ENCODE peak calls at places on chromosomes 2 and 18, in four cellular contexts. A, G, J and V are unnamed samples.

GRCh38 chr2:229051798-229052197 is 219.3 kb downstream of the PID1 start:
- DNase-seq in J (no peak), A (no peak), G (no peak), V (no peak)

GRCh38 chr2:58886009-58886408 is 644.9 kb upstream of the FANCL start:
- DNase-seq in A (no peak), G (no peak), J (no peak), V (no peak)

GRCh38 chr18:2847341-2848144 is 737 bp downstream of the EMILIN2 start:
- DNase-seq in J (peak), A (peak), G (peak), V (peak)

GRCh38 chr2:238290079-238290478 is 1.7 kb upstream of the PER2 start:
- DNase-seq in J (peak), G (peak), A (no peak), V (peak)

GRCh38 chr2:102783506-102784189 is 21.8 kb downstream of the TMEM182 start:
- DNase-seq in J (no peak), G (no peak), A (no peak), V (no peak)

GRCh38 chr18:11040823-11041712 is 108.3 kb downstream of the PIEZO2 start:
- DNase-seq in A (no peak), J (peak), G (peak), V (no peak)

GRCh38 chr18:68034293-68034692 is 517.8 kb upstream of the DSEL start:
- DNase-seq in G (peak), J (peak), A (no peak), V (no peak)

GRCh38 chr2:62038980-62039771 is 133.7 kb downstream of the COMMD1 start:
- DNase-seq in A (no peak), G (no peak), J (peak), V (no peak)

GRCh38 chr2:130372055-130372832 is 16.4 kb downstream of the PTPN18 start:
- DNase-seq in A (peak), G (peak), J (peak), V (peak)

GRCh38 chr2:171320731-171321130 is 113.1 kb downstream of the METTL8 start:
- DNase-seq in G (no peak), A (no peak), J (no peak), V (no peak)

GRCh38 chr2:7539077-7539476 is 621.9 kb downstream of the RNF144A start:
- DNase-seq in A (no peak), J (no peak), G (no peak), V (no peak)

GRCh38 chr2:235996419-235996818 is 171.8 kb downstream of the GBX2 start:
- DNase-seq in J (no peak), G (no peak), A (no peak), V (no peak)

GRCh38 chr2:239904496-239904895 is 120.6 kb downstream of the NDUFA10 start:
- DNase-seq in G (no peak), J (no peak), A (peak), V (no peak)

GRCh38 chr2:143808166-143808565 is 678.9 kb downstream of the ARHGAP15 start:
- DNase-seq in G (no peak), A (no peak), J (no peak), V (no peak)

GRCh38 chr2:181203412-181203811 is 223.0 kb downstream of the UBE2E3 start:
- DNase-seq in G (peak), A (no peak), J (peak), V (no peak)

GRCh38 chr2:185608799-185609198 is 129.8 kb upstream of the FSIP2 start:
- DNase-seq in J (peak), A (no peak), G (peak), V (no peak)

GRCh38 chr2:203909192-203909945 is 27.2 kb upstream of the ICOS start:
- DNase-seq in G (peak), A (no peak), J (peak), V (no peak)

GRCh38 chr2:226694142-226694541 is 105.5 kb downstream of the IRS1 start:
- DNase-seq in A (no peak), J (no peak), G (no peak), V (no peak)

GRCh38 chr2:216139884-216140283 is 30.7 kb downstream of the XRCC5 start:
- DNase-seq in G (peak), J (peak), A (no peak), V (no peak)
- TF ChIP-seq CTCF in G (peak), J (peak), A (peak), V (no peak)

GRCh38 chr2:74553892-74554820 is at the start of the genes DOK1 and LOXL3:
- DNase-seq in G (peak), J (peak), A (peak), V (peak)

GRCh38 chr2:74555610-74556103 is 1.1 kb downstream of the DOK1 start:
- DNase-seq in A (peak), J (no peak), G (no peak), V (no peak)

GRCh38 chr2:74552914-74553811 is 579 bp downstream of the LOXL3 start:
- DNase-seq in A (no peak), G (peak), J (peak), V (no peak)

GRCh38 chr2:74556159-74556558 is 1.6 kb downstream of the DOK1 start:
- DNase-seq in A (no peak), J (no peak), G (no peak), V (no peak)

GRCh38 chr2:74554821-74555531 is 456 bp downstream of the DOK1 start:
- DNase-seq in A (peak), G (peak), J (peak), V (peak)
- TF ChIP-seq CTCF in A (no peak), G (no peak), J (peak), V (no peak)

DNA sequence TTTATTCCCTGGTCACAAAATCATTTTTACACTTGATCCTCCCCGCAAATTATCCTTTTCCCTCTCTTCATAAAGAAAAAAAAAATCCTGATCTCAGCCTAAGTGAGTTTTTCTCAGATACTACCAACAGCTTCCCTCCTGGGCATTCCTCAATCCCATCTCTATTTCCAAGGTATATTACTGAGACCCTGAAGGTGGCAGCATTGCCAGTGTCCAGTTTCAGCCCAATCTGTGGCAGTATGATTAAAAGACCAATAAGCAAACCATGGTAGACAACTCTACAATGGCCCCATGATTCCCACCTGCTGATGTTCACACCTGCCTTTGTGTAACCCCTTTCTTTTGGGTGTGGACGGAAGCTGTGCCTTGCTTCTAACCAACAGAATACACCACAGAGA is 45.1 kb downstream of the CCDC93 start:
- DNase-seq in A (no peak), J (no peak), G (no peak), V (no peak)
- TF ChIP-seq CTCF in A (no peak), J (no peak), G (no peak), V (no peak)

GRCh38 chr2:43898134-43898957 is 59.6 kb downstream of the ABCG8 start:
- DNase-seq in J (no peak), G (peak), A (peak), V (no peak)
- TF ChIP-seq CTCF in J (no peak), G (peak), A (no peak), V (no peak)

GRCh38 chr18:12296087-12296403 is 12.0 kb upstream of the TUBB6 start:
- DNase-seq in G (no peak), J (peak), A (no peak), V (no peak)
- TF ChIP-seq CTCF in G (no peak), J (no peak), A (no peak), V (no peak)

GRCh38 chr2:86336350-86337234 is 834 bp downstream of the REEP1 start:
- DNase-seq in J (no peak), A (peak), G (peak), V (no peak)
- TF ChIP-seq CTCF in J (no peak), A (no peak), G (no peak), V (no peak)

DNA sequence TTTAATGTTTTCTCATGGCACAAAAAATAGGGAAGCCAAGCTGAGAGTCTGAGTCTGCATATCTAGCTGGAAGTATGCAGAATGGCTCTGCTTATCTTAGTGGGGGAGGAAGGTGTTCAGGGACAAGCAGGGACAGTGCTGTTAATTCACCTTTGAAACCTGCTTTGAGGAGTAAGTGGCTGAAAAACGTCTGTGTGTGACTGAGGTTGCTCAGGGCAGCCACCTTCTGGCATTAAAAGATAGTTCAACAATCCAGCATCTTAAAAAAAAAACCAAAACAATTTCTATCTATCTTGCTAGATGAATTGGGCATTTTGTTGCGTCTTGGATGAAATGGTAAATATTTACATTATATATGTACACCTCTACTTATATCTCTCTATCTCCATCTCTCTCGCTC is 2.0 kb upstream of the TRPM8 start:
- DNase-seq in J (peak), A (no peak), G (peak), V (no peak)
- TF ChIP-seq CTCF in J (peak), A (no peak), G (peak), V (no peak)

GRCh38 chr2:120952318-120952717 is 216.7 kb downstream of the GLI2 start:
- DNase-seq in G (no peak), A (no peak), J (peak), V (no peak)

GRCh38 chr2:120953066-120953760 is 217.5 kb downstream of the GLI2 start:
- DNase-seq in J (no peak), G (no peak), A (no peak), V (no peak)

GRCh38 chr2:120955427-120955826 is 219.8 kb downstream of the GLI2 start:
- DNase-seq in J (peak), A (no peak), G (no peak), V (no peak)

GRCh38 chr2:120954939-120955338 is 219.3 kb downstream of the GLI2 start:
- DNase-seq in G (no peak), A (no peak), J (no peak), V (no peak)

GRCh38 chr2:120953843-120954584 is 218.3 kb downstream of the GLI2 start:
- DNase-seq in G (no peak), A (no peak), J (no peak), V (no peak)
- TF ChIP-seq CTCF in G (no peak), A (no peak), J (no peak), V (no peak)

GRCh38 chr18:4020026-4020425 is 435.1 kb downstream of the DLGAP1 start:
- DNase-seq in J (no peak), G (no peak), A (no peak), V (no peak)

GRCh38 chr18:4016391-4017049 is 438.6 kb downstream of the DLGAP1 start:
- DNase-seq in J (peak), A (no peak), G (no peak), V (no peak)

GRCh38 chr18:4017479-4017878 is 437.6 kb downstream of the DLGAP1 start:
- DNase-seq in A (no peak), J (peak), G (peak), V (no peak)
- TF ChIP-seq CTCF in A (no peak), J (no peak), G (peak), V (no peak)